ENCODE peak calls at places on chromosomes 7 and 10, in five cellular contexts. P is amniotic stem cell, T is left colon, N is NCI-H1417, U is bronchial epithelial cell. J is an unnamed sample.

GRCh38 chr10:21720090-21720489 is 186.1 kb downstream of the MLLT10 start:
- DNase-seq in P (no peak), T (no peak), N (no peak), U (no peak), J (no peak)

GRCh38 chr7:30914611-30915601 is 3.3 kb downstream of the AQP1 start:
- DNase-seq in P (peak), T (no peak), N (no peak), U (peak), J (peak)

GRCh38 chr7:129279757-129280156 is 54.9 kb downstream of the AHCYL2 start:
- DNase-seq in P (no peak), T (no peak), N (no peak), U (peak), J (peak)

GRCh38 chr10:35523670-35524225 is 81.4 kb upstream of the GJD4 start:
- DNase-seq in P (no peak), T (no peak), N (no peak), U (no peak), J (no peak)

GRCh38 chr7:140209866-140210609 is 33.3 kb upstream of the KDM7A start:
- DNase-seq in P (no peak), T (peak), N (no peak), U (no peak), J (no peak)

GRCh38 chr10:128123853-128124252 is 2.4 kb downstream of the MKI67 start:
- DNase-seq in P (no peak), T (no peak), N (no peak), U (no peak), J (no peak)

GRCh38 chr10:109975251-109975650 is 32.5 kb upstream of the ADD3 start:
- DNase-seq in P (no peak), T (no peak), N (no peak), U (no peak), J (no peak)

GRCh38 chr10:124539935-124540641 is 78.5 kb downstream of the LHPP start:
- DNase-seq in P (no peak), T (peak), N (no peak), U (no peak), J (peak)

GRCh38 chr10:110725809-110726641 is 81.9 kb downstream of the RBM20 start:
- DNase-seq in P (no peak), T (no peak), N (no peak), U (peak), J (no peak)

GRCh38 chr10:1356349-1356748 is 300.2 kb downstream of the WDR37 start:
- DNase-seq in P (no peak), T (no peak), N (no peak), U (no peak), J (no peak)

GRCh38 chr10:128147669-128148068 is 21.4 kb upstream of the MKI67 start:
- DNase-seq in P (no peak), T (no peak), N (no peak), U (peak), J (no peak)

GRCh38 chr10:49113741-49114141 is 1.6 kb downstream of the VSTM4 start:
- DNase-seq in P (no peak), T (no peak), N (no peak), U (no peak), J (no peak)

GRCh38 chr7:17405786-17406185 is 107.3 kb downstream of the AHR start:
- DNase-seq in P (peak), T (no peak), N (no peak), U (peak), J (peak)

GRCh38 chr10:20369863-20370736 is 527.0 kb downstream of the NEBL start:
- DNase-seq in P (no peak), T (peak), N (no peak), U (no peak), J (no peak)

GRCh38 chr7:64875658-64876406 is 27.2 kb upstream of the ZNF273 start:
- DNase-seq in P (no peak), T (no peak), N (no peak), U (no peak), J (no peak)

GRCh38 chr10:100518761-100519241 is 860 bp downstream of the SEC31B start:
- DNase-seq in P (peak), T (peak), N (peak), U (peak), J (peak)

GRCh38 chr7:150788474-150789269 is 11.5 kb downstream of the TMEM176B start:
- DNase-seq in P (no peak), T (no peak), N (no peak), U (no peak), J (no peak)

GRCh38 chr10:122381680-122382079 is 7.2 kb downstream of the PLEKHA1 start:
- DNase-seq in P (no peak), T (no peak), N (no peak), U (no peak), J (no peak)

GRCh38 chr7:37297546-37297945 is 151.1 kb downstream of the ELMO1 start:
- DNase-seq in P (no peak), T (no peak), N (no peak), U (peak), J (no peak)

J was measured in PC-9.